ENCODE peak calls at places on chromosomes 1 and 21, in six cellular contexts. J, R, H, M, U and E are unnamed samples.

GRCh38 chr1:179938752-179939151 is 15.9 kb upstream of the CEP350 start:
- DNase-seq in M (no peak), H (no peak), J (no peak), U (no peak), R (peak; percentile 36), E (no peak)

GRCh38 chr1:44294588-44295007 is 60.5 kb downstream of the ERI3 start:
- DNase-seq in R (peak; percentile 79), M (peak; percentile 64), J (peak; percentile 68), U (peak; percentile 29), H (peak; percentile 39), E (no peak)

GRCh38 chr1:11080931-11081330 is 18.7 kb downstream of the EXOSC10 start:
- DNase-seq in R (no peak), U (peak; percentile 8), M (no peak), J (no peak), H (no peak), E (no peak)

GRCh38 chr1:205028954-205029353 is 14.1 kb upstream of the CNTN2 start:
- DNase-seq in R (no peak), U (no peak), J (no peak), M (no peak), H (no peak), E (no peak)

GRCh38 chr21:42690586-42690985 is 37.2 kb downstream of the PDE9A start:
- DNase-seq in J (no peak), R (no peak), U (no peak), H (no peak), M (no peak), E (no peak)

GRCh38 chr1:116820362-116820761 is 66.1 kb downstream of the CD2 start:
- DNase-seq in U (no peak), M (no peak), R (peak; percentile 80), H (peak; percentile 47), J (no peak), E (peak; percentile 87)

GRCh38 chr1:98794196-98794886 is 132.8 kb downstream of the SNX7 start:
- DNase-seq in J (peak; percentile 50), H (no peak), U (no peak), R (peak; percentile 72), M (peak; percentile 36), E (no peak)

GRCh38 chr1:52970149-52970548 is 43.1 kb downstream of the SCP2 start:
- DNase-seq in H (no peak), U (no peak), M (no peak), J (no peak), R (peak; percentile 20), E (no peak)

GRCh38 chr1:30798389-30798951 is 40.9 kb upstream of the LAPTM5 start:
- DNase-seq in H (no peak), M (peak; percentile 51), U (peak; percentile 76), J (peak; percentile 56), R (no peak), E (no peak)

GRCh38 chr21:36134820-36135390 is at the start of gene CBR3:
- DNase-seq in M (peak; percentile 55), R (peak; percentile 41), U (peak; percentile 48), H (peak; percentile 78), J (peak; percentile 64), E (peak; percentile 80)

GRCh38 chr1:30101477-30102227 is 621.7 kb downstream of the MATN1 start:
- DNase-seq in H (no peak), M (peak; percentile 19), R (no peak), U (no peak), J (no peak), E (no peak)

GRCh38 chr1:221947731-221948130 is 205.8 kb upstream of the DUSP10 start:
- DNase-seq in M (no peak), H (no peak), J (no peak), U (no peak), R (no peak), E (no peak)

GRCh38 chr1:18638818-18639193 is 8.2 kb downstream of the PAX7 start:
- DNase-seq in H (no peak), M (no peak), U (no peak), R (no peak), J (no peak), E (no peak)

GRCh38 chr21:37000381-37000780 is 6.1 kb upstream of the RIPPLY3 start:
- DNase-seq in H (no peak), M (no peak), U (no peak), R (no peak), J (no peak), E (no peak)

GRCh38 chr1:202589190-202589680 is 121.0 kb downstream of the SYT2 start:
- DNase-seq in U (peak; percentile 46), M (peak; percentile 73), R (peak; percentile 100), J (peak; percentile 83), H (peak; percentile 77), E (peak; percentile 93)

GRCh38 chr1:226912587-226913176 is 27.4 kb upstream of the COQ8A start:
- DNase-seq in U (peak; percentile 82), J (no peak), R (peak; percentile 6), M (peak; percentile 75), H (peak; percentile 44), E (peak; percentile 79)

GRCh38 chr1:54238353-54239040 is 38.5 kb downstream of the MRPL37 start:
- DNase-seq in M (no peak), R (no peak), J (no peak), U (no peak), H (no peak), E (no peak)

GRCh38 chr1:28955930-28956552 is 41.7 kb downstream of the EPB41 start:
- DNase-seq in H (no peak), M (no peak), U (no peak), J (no peak), R (peak; percentile 47), E (no peak)

GRCh38 chr1:180195401-180195800 is 34.7 kb upstream of the LHX4 start:
- DNase-seq in H (no peak), J (no peak), M (no peak), U (no peak), R (no peak), E (no peak)

GRCh38 chr1:34874581-34874980 is 15.0 kb upstream of the SMIM12 start:
- DNase-seq in M (no peak), H (no peak), J (no peak), R (no peak), U (no peak), E (no peak)

GRCh38 chr1:23953020-23953419 is 6.6 kb upstream of the PNRC2 start:
- DNase-seq in R (no peak), M (no peak), J (no peak), H (no peak), U (no peak), E (no peak)
- TF ChIP-seq CTCF in R (no peak), M (no peak), J (no peak), H (no peak), U (no peak), E (no peak)

GRCh38 chr1:56506314-56506743 is 73.0 kb downstream of the PLPP3 start:
- DNase-seq in J (no peak), M (peak; percentile 66), R (no peak), U (no peak), H (no peak), E (peak; percentile 32)
- H3K4me1 ChIP-seq in J (peaks cover 74% of the 10 kb centered on the region), M (peaks cover 8% of the 10 kb centered on the region), R (peaks cover 14% of the 10 kb centered on the region), U (peaks cover 35% of the 10 kb centered on the region), H (peaks cover 34% of the 10 kb centered on the region), E (peaks cover 7% of the 10 kb centered on the region)

GRCh38 chr1:156122519-156123355 is 8.2 kb downstream of the LMNA start:
- DNase-seq in R (peak; percentile 92), J (peak; percentile 77), M (peak; percentile 79), H (peak; percentile 91), U (peak; percentile 84), E (peak; percentile 89)
- TF ChIP-seq POLR2A in R (peak; percentile 47), J (no peak), M (peak; percentile 67), H (peak; percentile 54), U (no peak), E (peak; percentile 53)

GRCh38 chr1:178664278-178664677 is 60.8 kb upstream of the RALGPS2 start:
- DNase-seq in H (no peak), J (no peak), M (peak; percentile 14), R (no peak), U (no peak), E (no peak)
- TF ChIP-seq CTCF in H (no peak), J (no peak), M (no peak), R (no peak), U (no peak), E (no peak)

DNA sequence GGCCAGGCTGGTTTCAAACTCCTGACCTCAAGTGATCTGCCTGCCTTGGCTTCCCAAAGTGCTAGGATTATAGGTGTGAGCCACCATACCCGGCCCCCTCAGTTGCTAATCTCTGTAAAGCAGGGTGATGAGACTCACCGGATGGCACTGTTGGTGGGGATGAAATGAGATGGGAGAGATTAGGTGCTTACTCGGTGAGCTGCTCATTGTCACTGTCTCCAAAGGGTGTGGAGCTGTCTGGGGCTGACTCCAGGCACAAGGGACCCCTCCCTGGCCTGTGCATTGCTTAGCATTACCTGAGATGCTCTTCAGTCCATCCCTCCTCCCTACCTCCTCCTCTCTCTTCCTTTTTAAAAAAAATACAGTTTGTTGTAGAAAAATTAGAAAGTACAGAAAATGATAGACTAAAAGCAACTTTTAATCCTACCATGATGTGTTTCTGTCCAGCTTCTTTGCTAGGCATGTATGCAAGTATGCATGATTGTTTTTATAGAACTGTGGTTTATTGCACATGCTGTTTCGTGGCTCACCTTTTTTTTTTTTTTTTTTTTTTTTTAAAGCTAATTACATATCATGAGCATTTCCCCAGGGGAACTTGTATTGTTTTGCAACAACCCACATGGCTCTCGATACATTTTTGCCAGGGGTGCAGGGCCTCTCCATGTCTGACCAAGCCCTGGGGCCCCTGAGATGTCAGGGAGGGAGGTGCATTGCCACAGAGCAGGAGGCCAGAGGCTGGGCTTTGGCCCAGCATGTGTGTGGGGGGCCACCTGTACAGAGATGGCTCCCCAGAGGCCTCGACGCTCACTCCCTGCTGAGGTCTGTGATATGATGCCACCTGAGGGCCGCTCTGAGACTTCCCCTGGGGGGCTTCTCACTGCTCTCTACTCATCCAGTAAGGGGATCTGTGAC is 55.4 kb downstream of the ARHGEF10L start:
- DNase-seq in U (no peak), H (no peak), M (no peak), R (no peak), J (no peak), E (no peak)
- H3K4me1 ChIP-seq in U (peaks cover 23% of the 10 kb centered on the region), H (no peaks in the 10 kb centered on the region), M (peaks cover 13% of the 10 kb centered on the region), R (no peaks in the 10 kb centered on the region), J (peaks cover 49% of the 10 kb centered on the region), E (peaks cover 56% of the 10 kb centered on the region)